ENCODE peak calls at places on chromosomes 2 and 18, in four cellular contexts. C, N, P and R are unnamed samples.

GRCh38 chr2:127094509-127095366 is 12.2 kb downstream of the BIN1 start:
- DNase-seq in C (no peak), P (no peak), N (peak; percentile 56), R (no peak)

GRCh38 chr18:27171993-27172392 is 13.1 kb downstream of the CHST9 start:
- DNase-seq in P (no peak), N (no peak), C (no peak), R (no peak)

GRCh38 chr18:80247403-80247916 is at the start of gene PARD6G:
- DNase-seq in P (peak; percentile 80), C (peak; percentile 26), N (peak; percentile 98), R (peak; percentile 61)

GRCh38 chr2:227366861-227367800 is 12.0 kb downstream of the TM4SF20 start:
- DNase-seq in C (no peak), P (no peak), N (no peak), R (no peak)

GRCh38 chr2:119305497-119306195 is 61.0 kb downstream of the C2orf76 start:
- DNase-seq in N (no peak), P (no peak), C (no peak), R (no peak)

GRCh38 chr2:69489793-69490192 is 52.6 kb upstream of the NFU1 start:
- DNase-seq in P (no peak), N (no peak), C (no peak), R (no peak)

GRCh38 chr2:38264649-38265322 is 112.3 kb downstream of the ATL2 start:
- DNase-seq in N (no peak), P (no peak), C (no peak), R (no peak)

GRCh38 chr2:69770193-69770702 is 28.3 kb downstream of the ANXA4 start:
- DNase-seq in N (no peak), P (no peak), C (peak; percentile 68), R (no peak)

GRCh38 chr18:72458256-72458655 is 85.9 kb downstream of the CBLN2 start:
- DNase-seq in N (no peak), C (no peak), P (no peak), R (no peak)

GRCh38 chr2:221943078-221943810 is 355.6 kb downstream of the PAX3 start:
- DNase-seq in P (no peak), N (no peak), C (no peak), R (no peak)

GRCh38 chr18:63237911-63238710 is 81.5 kb downstream of the BCL2 start:
- DNase-seq in P (no peak), C (peak; percentile 67), N (no peak), R (no peak)

GRCh38 chr2:32355976-32356734 is 668 bp upstream of the BIRC6 start:
- DNase-seq in C (no peak), P (no peak), N (no peak), R (no peak)

GRCh38 chr18:27959101-27959500 is 217.8 kb downstream of the CDH2 start:
- DNase-seq in C (no peak), P (no peak), N (no peak), R (no peak)

GRCh38 chr18:13273800-13274199 is 55.2 kb downstream of the LDLRAD4 start:
- DNase-seq in P (no peak), C (no peak), N (no peak), R (no peak)

GRCh38 chr2:33216508-33217182 is 259.8 kb upstream of the RASGRP3 start:
- DNase-seq in N (no peak), C (no peak), P (no peak), R (no peak)

GRCh38 chr2:217972490-217972889 is 30.3 kb downstream of the TNS1 start:
- DNase-seq in C (no peak), P (no peak), N (no peak), R (no peak)

GRCh38 chr2:109264595-109265328 is 135.8 kb downstream of the SH3RF3 start:
- DNase-seq in P (no peak), C (peak; percentile 46), N (no peak), R (no peak)

GRCh38 chr2:44793322-44793870 is 148.1 kb upstream of the SIX3 start:
- DNase-seq in C (no peak), N (no peak), P (no peak), R (no peak)

GRCh38 chr18:7512326-7512725 is 54.8 kb upstream of the PTPRM start:
- DNase-seq in P (no peak), N (peak; percentile 33), C (no peak), R (no peak)

GRCh38 chr2:160703648-160704585 is 210.3 kb upstream of the RBMS1 start:
- DNase-seq in N (no peak), P (no peak), C (no peak), R (no peak)

GRCh38 chr2:42105330-42106256 is 57.8 kb downstream of the PKDCC start:
- DNase-seq in P (no peak), N (no peak), C (peak; percentile 88), R (no peak)

GRCh38 chr18:79064228-79064627 is 5.0 kb upstream of the ATP9B start:
- DNase-seq in C (no peak), P (no peak), N (no peak), R (no peak)

GRCh38 chr18:22172594-22173049 is 3.2 kb downstream of the GATA6 start:
- DNase-seq in P (no peak), N (no peak), C (no peak), R (no peak)

GRCh38 chr2:38377501-38378258 is 607 bp upstream of the ATL2 start:
- DNase-seq in P (no peak), C (peak; percentile 42), N (no peak), R (no peak)

GRCh38 chr2:94947097-94948016 is 76.1 kb downstream of the TEKT4 start:
- DNase-seq in P (no peak), N (no peak), C (no peak), R (no peak)
- TF ChIP-seq POLR2AphosphoS5 in P (no peak), N (no peak), C (no peak), R (no peak)

DNA sequence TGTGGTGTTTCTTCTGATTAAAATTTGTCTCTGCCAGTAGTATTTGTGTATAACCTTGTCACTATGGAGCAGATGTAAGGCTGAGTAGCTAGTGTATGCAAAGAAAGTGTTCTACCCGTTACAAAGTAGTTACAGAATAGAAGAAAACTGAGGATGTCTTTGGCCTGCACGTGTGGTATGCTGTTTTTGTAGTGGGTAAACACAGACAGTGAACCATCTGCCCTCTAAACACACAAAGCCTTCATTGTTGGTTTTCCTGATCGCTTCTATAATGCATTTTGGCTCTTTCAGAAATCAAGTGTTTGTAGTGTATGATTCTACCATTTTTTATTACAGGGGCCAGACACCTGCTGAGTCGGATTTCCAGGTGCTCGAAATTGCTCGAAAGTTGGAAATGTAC is 61.5 kb downstream of the FARP2 start:
- DNase-seq in N (no peak), C (peak; percentile 66), P (no peak), R (no peak)
- TF ChIP-seq TAF1 in N (no peak), C (no peak), P (no peak), R (no peak)

DNA sequence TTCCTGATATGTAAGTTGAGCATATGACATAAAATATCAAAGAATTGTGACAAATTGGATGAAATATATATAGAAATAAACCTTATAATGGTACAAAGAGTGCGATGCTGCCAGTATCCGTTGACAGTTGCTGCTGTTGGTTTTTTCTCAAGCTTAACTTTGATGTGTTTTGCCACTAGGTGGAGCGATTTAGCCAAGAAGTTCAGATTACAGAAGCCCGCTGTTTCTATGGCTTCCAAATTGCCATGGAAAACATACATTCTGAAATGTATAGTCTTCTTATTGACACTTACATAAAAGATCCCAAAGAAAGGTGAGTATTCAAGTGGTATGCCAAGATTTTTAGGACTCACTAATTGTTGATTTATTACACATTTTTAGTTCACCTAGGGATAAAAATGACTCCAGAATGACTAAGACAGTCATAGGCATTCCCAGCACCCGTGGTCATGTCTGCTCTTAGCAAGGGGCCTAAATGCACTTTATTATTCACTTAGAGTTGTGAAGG is 2.1 kb downstream of the RRM2 start:
- DNase-seq in C (peak; percentile 82), P (no peak), N (no peak), R (no peak)
- TF ChIP-seq POLR2AphosphoS5 in C (no peak), P (no peak), N (no peak), R (no peak)

GRCh38 chr18:56368066-56368465 is 270.3 kb downstream of the TXNL1 start:
- DNase-seq in P (no peak), C (no peak), N (no peak), R (no peak)
- TF ChIP-seq TAF1 in P (no peak), C (no peak), N (no peak), R (no peak)

GRCh38 chr2:234846589-234847363 is 105.0 kb upstream of the SH3BP4 start:
- DNase-seq in P (no peak), N (no peak), C (no peak), R (no peak)

GRCh38 chr2:234843411-234843810 is 108.4 kb upstream of the SH3BP4 start:
- DNase-seq in N (no peak), P (no peak), C (peak; percentile 90), R (no peak)

GRCh38 chr2:234847639-234848038 is 104.2 kb upstream of the SH3BP4 start:
- DNase-seq in C (no peak), P (no peak), N (no peak), R (no peak)

GRCh38 chr2:234847364-234847635 is 104.5 kb upstream of the SH3BP4 start:
- DNase-seq in P (no peak), C (no peak), N (no peak), R (no peak)

GRCh38 chr2:234845602-234846588 is 105.9 kb upstream of the SH3BP4 start:
- DNase-seq in N (no peak), P (no peak), C (peak; percentile 96), R (no peak)
- TF ChIP-seq POLR2AphosphoS5 in N (no peak), P (no peak), C (no peak), R (no peak)

DNA sequence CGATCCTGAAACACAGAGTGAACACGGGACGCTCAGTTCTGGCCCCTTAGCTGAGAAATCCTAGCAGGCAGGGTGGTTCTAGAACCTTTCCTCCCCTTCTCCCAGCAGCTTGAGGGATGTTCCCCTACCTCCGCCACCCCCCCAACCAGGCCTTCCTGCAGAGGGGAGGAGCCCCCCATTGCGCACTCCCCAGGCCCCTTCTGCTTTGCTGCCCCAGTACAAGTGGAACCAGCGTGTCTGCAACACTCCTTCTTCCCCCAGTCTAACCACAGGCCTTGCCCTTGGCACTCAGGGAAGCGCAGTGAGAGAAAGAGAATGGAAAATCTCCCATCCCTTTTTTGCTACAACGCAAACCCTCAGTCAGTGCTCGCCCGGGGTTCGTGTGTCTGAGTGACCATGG is 3.9 kb downstream of the NPPC start:
- DNase-seq in C (no peak), P (no peak), N (no peak), R (no peak)
- TF ChIP-seq TAF1 in C (no peak), P (no peak), N (no peak), R (no peak)

GRCh38 chr2:158518083-158518482 is 61.3 kb downstream of the PKP4 start:
- DNase-seq in N (no peak), C (no peak), P (no peak), R (no peak)
- TF ChIP-seq POLR2AphosphoS5 in N (no peak), C (no peak), P (no peak), R (no peak)

DNA sequence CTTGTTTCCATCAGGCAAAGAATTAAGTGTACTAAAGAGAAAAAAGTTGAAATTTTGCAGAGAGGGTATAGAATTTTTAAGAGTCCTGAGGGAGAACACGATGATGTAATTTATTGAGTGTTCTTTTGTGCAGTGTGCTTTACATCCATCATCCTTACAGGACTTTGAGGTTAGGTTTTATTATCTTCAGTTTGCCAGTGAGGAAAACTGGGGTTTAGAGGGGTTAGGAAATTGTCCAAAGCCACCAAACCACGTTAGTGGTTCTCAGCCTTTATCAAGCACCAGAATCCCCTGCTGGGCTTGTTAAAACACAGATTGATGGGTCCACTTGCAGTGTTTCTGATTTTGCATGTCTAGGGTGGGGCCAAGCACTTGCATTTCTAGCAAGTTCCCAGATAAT is 277.5 kb downstream of the KCNS3 start:
- DNase-seq in P (no peak), C (no peak), N (no peak), R (no peak)
- TF ChIP-seq TAF1 in P (no peak), C (no peak), N (no peak), R (no peak)